ENCODE peak calls at places on chromosomes 1 and 21, in four cellular contexts. H is HepG2, W is HCT116, D is K562. E is an unnamed sample.

GRCh38 chr1:154767315-154768240 is 102.5 kb downstream of the KCNN3 start:
- DNase-seq in D (no peak), W (no peak), H (no peak), E (no peak)

GRCh38 chr1:157652859-157653493 is 47.6 kb downstream of the FCRL3 start:
- DNase-seq in W (no peak), D (no peak), H (no peak), E (no peak)

GRCh38 chr1:16464917-16465625 is 24.5 kb downstream of the NECAP2 start:
- DNase-seq in D (no peak), H (no peak), W (no peak), E (no peak)

GRCh38 chr21:32336711-32337110 is 38.1 kb downstream of the MRAP start:
- DNase-seq in H (no peak), W (no peak), D (no peak), E (no peak)

GRCh38 chr21:42518216-42518615 is 4.6 kb downstream of the SLC37A1 start:
- DNase-seq in W (peak), H (no peak), D (no peak), E (no peak)

GRCh38 chr1:96741335-96741734 is 19.8 kb downstream of the PTBP2 start:
- DNase-seq in W (no peak), H (no peak), D (no peak), E (no peak)

GRCh38 chr1:160260436-160261382 is 1.6 kb downstream of the DCAF8 start:
- DNase-seq in D (no peak), H (peak), W (no peak), E (no peak)

GRCh38 chr1:206651014-206651413 is 15.7 kb downstream of the DYRK3 start:
- DNase-seq in W (no peak), D (no peak), H (no peak), E (no peak)

GRCh38 chr1:116262207-116262994 is 110.6 kb upstream of the ATP1A1 start:
- DNase-seq in W (no peak), D (no peak), H (no peak), E (no peak)

GRCh38 chr1:52633291-52633754 is 355 bp downstream of the SHISAL2A start:
- DNase-seq in D (no peak), H (no peak), W (no peak), E (no peak)

GRCh38 chr1:231093158-231093922 is 53.3 kb upstream of the FAM89A start:
- DNase-seq in W (no peak), D (no peak), H (no peak), E (no peak)

GRCh38 chr1:40593449-40594186 is 62.2 kb downstream of the ZNF684 start:
- DNase-seq in W (no peak), H (no peak), D (no peak), E (no peak)

GRCh38 chr1:199746985-199747384 is 280.5 kb upstream of the NR5A2 start:
- DNase-seq in W (no peak), D (no peak), H (no peak), E (no peak)

GRCh38 chr1:199751524-199751923 is 276.0 kb upstream of the NR5A2 start:
- DNase-seq in D (no peak), W (no peak), H (no peak), E (no peak)

GRCh38 chr1:199751962-199752687 is 275.4 kb upstream of the NR5A2 start:
- DNase-seq in D (no peak), H (no peak), W (no peak), E (no peak)

GRCh38 chr1:199752688-199753027 is 274.9 kb upstream of the NR5A2 start:
- DNase-seq in D (no peak), H (no peak), W (no peak), E (no peak)

DNA sequence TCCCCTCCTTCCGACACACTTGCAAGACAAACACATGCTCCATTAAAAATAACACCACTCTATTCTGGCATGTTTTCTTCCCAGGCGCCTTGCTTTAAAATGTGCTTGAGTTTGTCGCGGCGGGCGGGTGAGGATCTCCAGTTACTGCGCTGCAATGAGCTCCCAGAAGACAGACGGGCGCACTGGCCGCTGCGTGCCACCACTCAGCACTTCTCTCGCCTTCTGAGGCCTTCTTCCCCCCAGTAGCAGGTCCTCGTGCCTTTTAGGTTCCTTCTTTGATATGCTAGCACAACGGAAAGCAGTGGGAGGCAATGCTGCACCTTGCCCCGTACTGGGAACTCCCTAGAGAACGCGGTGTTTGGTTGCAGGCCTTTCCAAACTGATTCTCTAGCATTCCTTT is 279.5 kb upstream of the NR5A2 start:
- DNase-seq in W (no peak), H (no peak), D (no peak), E (no peak)
- TF ChIP-seq TCF7L2 in W (no peak), H (no peak), D (no peak), E (no peak)

GRCh38 chr1:228827026-228827425 is 91.7 kb downstream of the RHOU start:
- DNase-seq in W (no peak), H (no peak), D (no peak), E (no peak)

GRCh38 chr1:228825840-228826484 is 90.7 kb downstream of the RHOU start:
- DNase-seq in W (no peak), D (no peak), H (peak), E (no peak)

GRCh38 chr1:228830954-228831481 is 95.7 kb downstream of the RHOU start:
- DNase-seq in H (peak), D (no peak), W (peak), E (peak)

GRCh38 chr1:228833911-228834631 is 98.8 kb downstream of the RHOU start:
- DNase-seq in H (no peak), W (no peak), D (no peak), E (no peak)

DNA sequence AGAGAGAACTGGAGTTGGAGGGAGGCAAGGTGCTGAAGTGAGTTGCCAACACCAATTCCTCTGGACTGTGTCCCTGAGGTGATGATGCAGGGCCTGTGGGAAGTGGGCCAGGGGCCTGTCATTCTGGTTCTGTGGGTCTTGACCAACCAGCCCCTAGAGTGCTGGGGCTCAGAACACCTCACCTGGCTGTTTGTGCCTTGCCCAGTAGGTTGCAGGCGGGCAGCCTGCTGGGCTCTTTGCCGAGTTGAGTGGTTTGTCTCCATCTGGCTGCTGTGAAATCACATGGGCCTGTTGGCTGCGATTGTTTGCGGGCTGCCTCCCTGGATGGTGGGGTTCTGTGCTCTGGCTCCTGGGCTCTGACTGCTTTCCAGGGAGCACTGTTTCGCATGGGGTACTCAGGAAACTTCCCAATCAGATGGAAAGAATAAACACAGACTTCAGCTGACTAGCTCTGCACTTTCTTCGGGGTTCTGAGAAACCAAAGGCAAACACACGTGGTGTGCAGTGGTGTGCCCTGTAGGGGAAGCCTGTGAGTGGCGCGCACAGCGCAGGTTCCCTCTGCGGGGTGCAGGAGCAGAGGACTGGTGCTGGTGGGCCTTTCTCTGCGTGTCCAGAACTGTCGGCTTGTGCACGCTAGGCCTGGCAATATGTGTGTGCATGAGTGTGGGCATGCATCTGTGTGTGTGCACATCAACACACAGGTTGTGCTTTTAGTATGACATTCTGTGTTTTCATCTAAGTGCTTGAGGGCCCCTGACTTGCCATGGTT is 95.1 kb downstream of the RHOU start:
- DNase-seq in D (no peak), H (no peak), W (no peak), E (no peak)
- TF ChIP-seq REST in D (no peak), H (no peak), W (no peak), E (no peak)

DNA sequence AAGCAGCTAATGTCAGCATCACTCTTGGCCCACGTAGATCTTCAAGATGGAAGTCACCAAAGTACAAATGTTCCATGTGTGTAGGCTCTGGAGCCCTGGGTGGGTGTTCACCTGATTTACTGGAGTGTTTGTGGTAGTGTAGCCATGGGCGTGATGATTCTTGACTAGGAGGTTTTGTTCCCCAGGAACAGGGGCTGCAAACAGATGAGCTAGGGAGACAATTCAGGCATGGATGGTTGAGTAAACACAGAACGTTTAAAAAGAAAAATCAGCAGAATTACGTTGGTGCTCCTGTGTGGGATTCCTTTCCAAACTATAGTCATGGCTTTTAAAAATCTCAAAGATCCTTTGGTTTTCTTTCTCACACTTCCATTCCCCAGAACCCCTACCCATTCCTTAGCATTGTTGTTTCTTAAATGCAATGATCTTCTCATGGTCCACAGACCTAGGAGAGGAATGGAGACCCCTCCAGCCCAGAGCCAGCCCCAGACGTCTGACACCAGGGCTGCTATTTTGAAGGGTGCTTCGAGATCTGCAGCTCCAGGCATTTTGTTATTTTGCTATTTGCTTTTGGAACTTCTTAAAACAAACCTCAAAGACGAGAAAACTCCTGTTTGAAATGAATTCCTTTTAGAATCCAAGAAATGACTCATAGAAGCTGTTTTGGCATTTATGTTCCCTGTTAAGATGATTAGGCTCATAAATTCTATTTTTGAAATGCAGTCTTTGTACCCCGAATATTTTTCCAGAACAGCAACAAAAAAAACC is 115.1 kb downstream of the ETS2 start:
- DNase-seq in D (no peak), W (no peak), H (no peak), E (no peak)
- TF ChIP-seq SIN3A in D (no peak), W (no peak), H (no peak), E (no peak)

GRCh38 chr1:21365036-21365435 is 74.8 kb upstream of the ECE1 start:
- DNase-seq in H (no peak), D (no peak), W (no peak), E (no peak)

GRCh38 chr1:21366288-21366687 is 73.6 kb upstream of the NBPF3 start:
- DNase-seq in D (no peak), H (no peak), W (no peak), E (no peak)

GRCh38 chr1:21369905-21370304 is 70.0 kb upstream of the NBPF3 start:
- DNase-seq in H (no peak), D (no peak), W (no peak), E (no peak)

GRCh38 chr1:21372383-21372782 is 67.6 kb upstream of the NBPF3 start:
- DNase-seq in W (no peak), H (no peak), D (no peak), E (no peak)

GRCh38 chr1:21368514-21369289 is 71.2 kb upstream of the NBPF3 start:
- DNase-seq in W (peak), H (peak), D (peak), E (peak)
- TF ChIP-seq TCF7L2 in W (no peak), H (no peak), D (no peak), E (no peak)

GRCh38 chr1:228212966-228213844 is 5.4 kb downstream of the OBSCN start:
- DNase-seq in H (peak), D (peak), W (peak), E (no peak)
- TF ChIP-seq REST in H (no peak), D (no peak), W (no peak), E (no peak)

DNA sequence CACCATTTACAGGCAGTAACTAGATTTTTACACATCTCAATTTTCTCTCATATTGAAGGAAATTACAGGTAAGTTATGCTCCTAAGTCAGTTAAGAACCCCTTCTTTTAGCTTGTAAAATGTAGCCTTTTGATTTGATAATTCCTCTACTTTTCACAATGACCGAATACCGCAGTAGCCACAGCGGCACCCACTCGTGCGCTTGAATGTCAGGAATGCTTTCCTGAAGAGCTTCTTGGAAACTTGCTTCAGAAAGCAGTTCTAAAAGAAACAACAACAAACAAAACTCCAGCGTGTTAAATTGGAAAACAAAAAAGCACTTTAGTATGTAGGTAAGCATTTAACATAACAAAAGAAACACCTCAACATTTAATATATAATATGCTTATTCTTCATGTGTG is 9.9 kb upstream of the DNTTIP2 start:
- DNase-seq in D (no peak), W (no peak), H (no peak), E (no peak)
- TF ChIP-seq SIN3A in D (no peak), W (no peak), H (no peak), E (no peak)

GRCh38 chr1:24827737-24828136 is 82.5 kb downstream of the CLIC4 start:
- DNase-seq in H (no peak), W (no peak), D (no peak), E (no peak)
- TF ChIP-seq TCF7L2 in H (no peak), W (no peak), D (no peak), E (no peak)

GRCh38 chr1:247561711-247562110 is 12.8 kb downstream of the GCSAML start:
- DNase-seq in H (no peak), W (no peak), D (no peak), E (no peak)
- TF ChIP-seq REST in H (no peak), W (no peak), D (no peak), E (no peak)

GRCh38 chr1:200528838-200529565 is 91.5 kb downstream of the KIF14 start:
- DNase-seq in W (no peak), D (no peak), H (no peak), E (no peak)
- TF ChIP-seq SIN3A in W (no peak), D (no peak), H (no peak), E (no peak)

DNA sequence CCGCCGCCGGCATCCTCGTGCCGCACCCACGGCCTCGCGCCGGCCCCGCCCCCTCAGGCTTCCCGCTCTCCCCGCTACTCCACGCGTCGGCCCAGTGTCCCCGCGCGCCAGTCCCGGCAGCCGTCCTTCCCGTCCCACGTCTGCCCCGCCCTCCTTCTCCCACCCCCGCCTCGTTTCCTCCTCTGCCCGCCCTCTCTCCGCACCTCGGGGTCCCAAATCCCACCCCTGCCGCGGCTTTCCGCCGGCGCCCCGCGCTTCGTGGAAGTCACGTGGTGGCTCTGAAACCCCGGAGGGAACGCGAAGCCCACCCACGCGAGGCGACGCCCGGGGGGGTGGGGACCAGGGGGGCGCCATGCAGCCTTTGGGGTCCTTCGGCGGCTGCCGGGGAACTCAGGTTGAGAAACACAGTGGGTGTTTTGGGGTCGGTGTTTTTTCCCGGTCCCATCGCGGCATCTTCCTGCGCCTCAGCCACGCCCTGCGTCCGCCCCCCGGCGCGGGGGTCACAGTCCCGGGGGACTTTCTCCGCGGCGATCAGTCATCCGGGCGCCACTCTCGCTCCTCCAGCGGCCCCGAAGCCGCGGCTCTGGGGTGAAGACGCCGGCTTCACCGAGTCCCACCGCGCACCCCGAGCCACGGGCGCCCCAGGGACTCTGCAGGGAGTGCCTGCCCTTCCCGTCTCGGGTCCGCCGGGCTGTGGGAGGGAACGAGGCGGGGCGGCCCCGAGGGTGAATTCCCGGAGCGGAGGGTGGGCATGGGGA is at the start of gene BATF3:
- DNase-seq in H (no peak), D (peak), W (no peak), E (no peak)
- TF ChIP-seq TCF7L2 in H (no peak), D (no peak), W (no peak), E (no peak)

E was measured in Panc1.